ENCODE peak calls at places on chromosomes 5 and 9, in eight cellular contexts. D is NCI-H1092 treated with DMSO at 0.1 percent for 48 hours; R is NCI-H774; L is NCI-H748 treated with DMSO at 0.1 percent for 48 hours; F is B cell; V is stimulated activated CD4-positive, alpha-beta T cell treated with anti-CD3 and anti-CD28 coated beads, TNF-alpha, amount 100 ng/mL, for 1 hour; J is A172; S is NCI-H2171 treated with DMSO at 0.1 percent for 48 hours. T is an unnamed sample.

GRCh38 chr5:67233075-67233474 is 36.5 kb upstream of the CD180 start:
- DNase-seq in S (no peak), L (no peak), F (no peak), D (no peak), V (no peak), R (no peak), J (peak; percentile 77), T (no peak)

GRCh38 chr9:23556459-23556858 is 269.6 kb downstream of the ELAVL2 start:
- DNase-seq in V (no peak), J (no peak), R (no peak), S (no peak), F (no peak), L (no peak), D (no peak), T (no peak)

GRCh38 chr5:21776466-21776865 is 1076.7 kb downstream of the CDH12 start:
- DNase-seq in D (no peak), V (no peak), J (no peak), S (peak; percentile 84), F (no peak), L (no peak), R (no peak), T (no peak)

GRCh38 chr5:98906756-98907355 is 22.0 kb downstream of the CHD1 start:
- DNase-seq in L (no peak), D (no peak), S (no peak), F (no peak), R (no peak), V (no peak), J (no peak), T (no peak)

GRCh38 chr5:124790895-124791732 is 44.7 kb upstream of the ZNF608 start:
- DNase-seq in R (no peak), D (peak; percentile 38), F (no peak), L (no peak), J (peak; percentile 47), S (no peak), V (no peak), T (no peak)

GRCh38 chr5:138018844-138019243 is 14.0 kb downstream of the FAM13B start:
- DNase-seq in V (no peak), S (no peak), D (no peak), R (no peak), F (no peak), L (no peak), J (no peak), T (no peak)

GRCh38 chr5:5419291-5420210 is 2.9 kb upstream of the ICE1 start:
- DNase-seq in S (peak; percentile 78), R (peak; percentile 23), D (peak; percentile 46), F (no peak), L (peak; percentile 91), J (peak; percentile 66), V (no peak), T (no peak)

GRCh38 chr5:1013238-1013947 is 4.8 kb downstream of the NKD2 start:
- DNase-seq in S (no peak), V (no peak), L (no peak), R (no peak), D (no peak), F (peak; percentile 33), J (no peak), T (no peak)

GRCh38 chr5:39024884-39025283 is 49.3 kb downstream of the RICTOR start:
- DNase-seq in L (no peak), S (no peak), V (no peak), D (no peak), F (no peak), R (no peak), J (peak; percentile 46), T (no peak)

GRCh38 chr9:4228606-4229005 is 71.3 kb downstream of the GLIS3 start:
- DNase-seq in R (no peak), L (no peak), D (no peak), S (peak; percentile 20), J (peak; percentile 23), F (no peak), V (no peak), T (no peak)

GRCh38 chr5:57779383-57780223 is 297.0 kb upstream of the ACTBL2 start:
- DNase-seq in D (peak; percentile 9), F (no peak), V (no peak), J (peak; percentile 78), R (peak; percentile 49), S (peak; percentile 50), L (peak; percentile 66), T (no peak)